ENCODE peak calls at places on chromosome 5, in ten cellular contexts. R, C, T, D, S, M, Z, H, P and W are unnamed samples.

GRCh38 chr5:180271205-180271604 is 20.7 kb downstream of the MAPK9 start:
- DNase-seq in R (no peak), C (no peak), T (no peak), D (peak), S (no peak), M (no peak), Z (no peak), H (no peak), P (no peak), W (no peak)

GRCh38 chr5:92775711-92776615 is 805.1 kb downstream of the NR2F1-AS1 start:
- DNase-seq in R (no peak), C (no peak), T (no peak), D (no peak), S (peak), M (no peak), Z (no peak), H (no peak), P (no peak), W (no peak)

GRCh38 chr5:146919304-146919703 is 40.7 kb upstream of the PPP2R2B start:
- DNase-seq in R (no peak), C (no peak), T (no peak), D (no peak), S (no peak), M (no peak), Z (no peak), H (no peak), P (no peak), W (no peak)

GRCh38 chr5:145345883-145346282 is 489.3 kb downstream of the PRELID2 start:
- DNase-seq in R (no peak), C (no peak), T (no peak), D (no peak), S (peak), M (no peak), Z (no peak), H (no peak), P (no peak), W (no peak)

GRCh38 chr5:176133289-176133870 is 104.8 kb upstream of the SIMC1 start:
- DNase-seq in R (no peak), C (peak), T (no peak), D (no peak), S (no peak), M (no peak), Z (no peak), H (no peak), P (no peak), W (no peak)

GRCh38 chr5:67901816-67902496 is 313.6 kb upstream of the PIK3R1 start:
- DNase-seq in R (no peak), C (no peak), T (no peak), D (no peak), S (no peak), M (no peak), Z (no peak), H (no peak), P (no peak), W (no peak)

GRCh38 chr5:93532370-93532769 is 48.6 kb downstream of the NR2F1-AS1 start:
- DNase-seq in R (no peak), C (peak), T (peak), D (peak), S (peak), M (no peak), Z (peak), H (peak), P (peak), W (peak)

GRCh38 chr5:149550608-149551226 is 522 bp downstream of the CSNK1A1 start:
- DNase-seq in R (no peak), C (peak), T (peak), D (no peak), S (no peak), M (no peak), Z (no peak), H (no peak), P (peak), W (peak)

GRCh38 chr5:76291305-76292077 is 111.6 kb upstream of the IQGAP2 start:
- DNase-seq in R (no peak), C (no peak), T (no peak), D (no peak), S (no peak), M (no peak), Z (no peak), H (no peak), P (no peak), W (no peak)

GRCh38 chr5:68087866-68088265 is 127.7 kb upstream of the PIK3R1 start:
- DNase-seq in R (no peak), C (no peak), T (no peak), D (no peak), S (no peak), M (no peak), Z (no peak), H (no peak), P (no peak), W (no peak)

GRCh38 chr5:103057208-103058130 is 62.5 kb downstream of the GIN1 start:
- DNase-seq in R (no peak), C (no peak), T (no peak), D (no peak), S (peak), M (no peak), Z (no peak), H (no peak), P (no peak), W (no peak)

GRCh38 chr5:55771175-55771655 is 33.4 kb downstream of the DDX4 start:
- DNase-seq in R (no peak), C (no peak), T (no peak), D (no peak), S (no peak), M (no peak), Z (no peak), H (no peak), P (no peak), W (no peak)

GRCh38 chr5:73256462-73257260 is 83.7 kb downstream of the TMEM174 start:
- DNase-seq in R (no peak), C (no peak), T (no peak), D (no peak), S (peak), M (no peak), Z (no peak), H (no peak), P (no peak), W (no peak)

GRCh38 chr5:141623197-141623596 is 4.4 kb upstream of the DIAPH1 start:
- DNase-seq in R (no peak), C (no peak), T (no peak), D (peak), S (no peak), M (peak), Z (no peak), H (no peak), P (no peak), W (no peak)

GRCh38 chr5:96391921-96392320 is 41.1 kb downstream of the PCSK1 start:
- DNase-seq in R (no peak), C (no peak), T (no peak), D (no peak), S (no peak), M (no peak), Z (no peak), H (no peak), P (no peak), W (no peak)

GRCh38 chr5:52007230-52007858 is 624.1 kb downstream of the ISL1 start:
- DNase-seq in R (no peak), C (peak), T (no peak), D (peak), S (peak), M (no peak), Z (peak), H (no peak), P (no peak), W (no peak)

GRCh38 chr5:56126487-56127179 is 106.5 kb downstream of the ANKRD55 start:
- DNase-seq in R (no peak), C (no peak), T (no peak), D (no peak), S (peak), M (no peak), Z (no peak), H (no peak), P (no peak), W (no peak)

GRCh38 chr5:78720997-78721396 is 72.4 kb upstream of the LHFPL2 start:
- DNase-seq in R (no peak), C (no peak), T (no peak), D (no peak), S (no peak), M (no peak), Z (no peak), H (no peak), P (no peak), W (no peak)

GRCh38 chr5:87103616-87104287 is 163.9 kb upstream of the RASA1 start:
- DNase-seq in R (no peak), C (no peak), T (no peak), D (no peak), S (no peak), M (no peak), Z (no peak), H (no peak), P (no peak), W (no peak)

GRCh38 chr5:25006734-25007133 is 362.0 kb upstream of the CDH10 start:
- DNase-seq in R (no peak), C (no peak), T (no peak), D (peak), S (no peak), M (no peak), Z (no peak), H (no peak), P (no peak), W (no peak)

GRCh38 chr5:132262882-132263547 is 5.5 kb downstream of the PDLIM4 start:
- DNase-seq in R (no peak), C (no peak), T (peak), D (no peak), S (no peak), M (no peak), Z (no peak), H (peak), P (no peak), W (no peak)

GRCh38 chr5:77301447-77301878 is 91.0 kb downstream of the PDE8B start:
- DNase-seq in R (no peak), C (no peak), T (no peak), D (no peak), S (peak), M (no peak), Z (no peak), H (no peak), P (no peak), W (no peak)

GRCh38 chr5:96177303-96177869 is 215.7 kb upstream of the ELL2 start:
- DNase-seq in R (no peak), C (no peak), T (no peak), D (no peak), S (peak), M (peak), Z (peak), H (no peak), P (no peak), W (no peak)

GRCh38 chr5:50749181-50749580 is 82.7 kb downstream of the PARP8 start:
- DNase-seq in R (no peak), C (no peak), T (no peak), D (no peak), S (no peak), M (no peak), Z (no peak), H (no peak), P (no peak), W (no peak)

GRCh38 chr5:172834570-172835245 is 657 bp downstream of the ERGIC1 start:
- DNase-seq in R (no peak), C (peak), T (no peak), D (peak), S (no peak), M (no peak), Z (peak), H (no peak), P (peak), W (no peak)

GRCh38 chr5:84623034-84623433 is 238.4 kb upstream of the EDIL3 start:
- DNase-seq in R (no peak), C (no peak), T (no peak), D (peak), S (no peak), M (no peak), Z (no peak), H (no peak), P (no peak), W (no peak)

GRCh38 chr5:168162464-168162863 is 129.0 kb upstream of the WWC1 start:
- DNase-seq in R (no peak), C (peak), T (no peak), D (no peak), S (no peak), M (no peak), Z (no peak), H (no peak), P (no peak), W (no peak)

GRCh38 chr5:172129174-172129764 is 58.8 kb downstream of the STK10 start:
- DNase-seq in R (peak), C (no peak), T (no peak), D (no peak), S (no peak), M (no peak), Z (no peak), H (no peak), P (no peak), W (no peak)

GRCh38 chr5:41252036-41252435 is 38.7 kb upstream of the C6 start:
- DNase-seq in R (no peak), C (no peak), T (no peak), D (no peak), S (peak), M (no peak), Z (no peak), H (no peak), P (no peak), W (no peak)

GRCh38 chr5:103582364-103582763 is 19.8 kb upstream of the NUDT12 start:
- DNase-seq in R (no peak), C (peak), T (no peak), D (peak), S (peak), M (peak), Z (peak), H (no peak), P (no peak), W (no peak)

GRCh38 chr5:151492729-151493128 is 45.3 kb downstream of the SLC36A1 start:
- DNase-seq in R (no peak), C (peak), T (no peak), D (peak), S (peak), M (no peak), Z (no peak), H (no peak), P (no peak), W (no peak)

GRCh38 chr5:53263151-53263550 is 153.6 kb upstream of the MOCS2 start:
- DNase-seq in R (no peak), C (no peak), T (no peak), D (no peak), S (no peak), M (no peak), Z (no peak), H (no peak), P (no peak), W (no peak)

GRCh38 chr5:167072225-167072624 is 1219.2 kb upstream of the WWC1 start:
- DNase-seq in R (no peak), C (peak), T (no peak), D (no peak), S (no peak), M (no peak), Z (no peak), H (no peak), P (no peak), W (no peak)

GRCh38 chr5:58261605-58262004 is 198.3 kb downstream of the PLK2 start:
- DNase-seq in R (no peak), C (no peak), T (no peak), D (no peak), S (peak), M (no peak), Z (no peak), H (no peak), P (no peak), W (no peak)

GRCh38 chr5:757931-758697 is 26.4 kb downstream of the ZDHHC11B start:
- DNase-seq in R (peak), C (no peak), T (no peak), D (no peak), S (no peak), M (no peak), Z (peak), H (peak), P (peak), W (no peak)

GRCh38 chr5:149666212-149666852 is 63.8 kb upstream of the PPARGC1B start:
- DNase-seq in R (no peak), C (peak), T (no peak), D (peak), S (peak), M (no peak), Z (no peak), H (no peak), P (peak), W (no peak)

GRCh38 chr5:96502247-96502646 is 69.2 kb upstream of the PCSK1 start:
- DNase-seq in R (no peak), C (no peak), T (no peak), D (no peak), S (no peak), M (no peak), Z (no peak), H (no peak), P (no peak), W (no peak)

GRCh38 chr5:170617519-170618218 is 113.8 kb downstream of the KCNIP1 start:
- DNase-seq in R (no peak), C (no peak), T (no peak), D (no peak), S (no peak), M (no peak), Z (no peak), H (no peak), P (no peak), W (no peak)

DNA sequence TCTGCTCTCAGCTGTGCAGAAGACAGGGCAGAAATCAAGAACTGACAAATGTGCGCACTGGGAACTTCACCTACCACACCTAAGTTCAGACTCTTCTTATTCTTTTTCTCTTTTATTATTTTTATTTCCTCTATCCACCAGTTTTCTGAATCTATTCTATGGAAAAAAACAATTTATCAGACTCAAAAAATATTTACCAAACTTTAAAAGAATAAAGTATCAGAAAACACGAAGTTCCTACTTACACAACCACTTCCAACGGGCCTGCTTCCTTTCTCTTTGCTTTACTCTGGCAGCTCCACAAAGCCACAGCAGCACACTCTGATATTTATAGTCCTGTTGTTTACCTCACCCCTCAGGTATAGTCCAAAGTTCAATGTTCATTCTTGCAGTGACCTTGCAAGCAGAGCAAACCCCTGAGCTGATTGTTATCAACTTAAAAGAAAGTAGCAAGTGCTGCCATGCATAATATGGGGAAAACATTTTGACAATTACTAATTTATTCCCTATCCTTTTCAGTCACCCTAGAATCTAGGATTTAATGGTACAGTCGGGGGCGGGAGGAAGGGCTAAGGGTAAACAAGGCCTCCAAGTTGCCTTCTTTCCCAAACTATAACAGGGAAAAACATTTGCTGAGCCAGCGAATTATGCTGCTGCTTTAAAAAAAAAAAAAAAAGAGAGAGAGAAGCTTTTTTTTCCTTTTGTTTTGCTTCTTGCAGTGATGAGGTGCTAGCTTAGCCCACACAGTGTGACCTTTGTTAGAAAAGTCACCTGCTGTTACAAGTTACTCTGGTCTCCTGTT is at the start of gene SELENOP:
- DNase-seq in R (no peak), C (peak), T (peak), D (peak), S (no peak), M (peak), Z (peak), H (peak), P (peak), W (peak)
- TF ChIP-seq POLR2A in R (peak), C (peak), T (peak), D (no peak), S (no peak), M (no peak), Z (peak), H (peak), P (peak), W (no peak)

GRCh38 chr5:157732130-157732783 is 1.0 kb downstream of the THG1L start:
- DNase-seq in R (no peak), C (no peak), T (no peak), D (no peak), S (no peak), M (no peak), Z (no peak), H (no peak), P (no peak), W (no peak)
- H3K4me3 ChIP-seq in R (peak), C (no peak), T (peak), D (peak), S (no peak), M (peak), Z (peak), H (peak), P (peak), W (no peak)

GRCh38 chr5:139474815-139475791 is 4.3 kb downstream of the SMIM33 start:
- DNase-seq in R (no peak), C (no peak), T (peak), D (peak), S (peak), M (no peak), Z (no peak), H (peak), P (peak), W (peak)
- TF ChIP-seq POLR2A in R (no peak), C (no peak), T (no peak), D (peak), S (no peak), M (no peak), Z (no peak), H (no peak), P (no peak), W (no peak)

GRCh38 chr5:164504141-164504772 is 998.8 kb downstream of the MAT2B start:
- DNase-seq in R (no peak), C (peak), T (peak), D (peak), S (peak), M (peak), Z (peak), H (no peak), P (no peak), W (no peak)
- H3K4me3 ChIP-seq in R (no peak), C (no peak), T (no peak), D (no peak), S (no peak), M (no peak), Z (no peak), H (no peak), P (no peak), W (no peak)

DNA sequence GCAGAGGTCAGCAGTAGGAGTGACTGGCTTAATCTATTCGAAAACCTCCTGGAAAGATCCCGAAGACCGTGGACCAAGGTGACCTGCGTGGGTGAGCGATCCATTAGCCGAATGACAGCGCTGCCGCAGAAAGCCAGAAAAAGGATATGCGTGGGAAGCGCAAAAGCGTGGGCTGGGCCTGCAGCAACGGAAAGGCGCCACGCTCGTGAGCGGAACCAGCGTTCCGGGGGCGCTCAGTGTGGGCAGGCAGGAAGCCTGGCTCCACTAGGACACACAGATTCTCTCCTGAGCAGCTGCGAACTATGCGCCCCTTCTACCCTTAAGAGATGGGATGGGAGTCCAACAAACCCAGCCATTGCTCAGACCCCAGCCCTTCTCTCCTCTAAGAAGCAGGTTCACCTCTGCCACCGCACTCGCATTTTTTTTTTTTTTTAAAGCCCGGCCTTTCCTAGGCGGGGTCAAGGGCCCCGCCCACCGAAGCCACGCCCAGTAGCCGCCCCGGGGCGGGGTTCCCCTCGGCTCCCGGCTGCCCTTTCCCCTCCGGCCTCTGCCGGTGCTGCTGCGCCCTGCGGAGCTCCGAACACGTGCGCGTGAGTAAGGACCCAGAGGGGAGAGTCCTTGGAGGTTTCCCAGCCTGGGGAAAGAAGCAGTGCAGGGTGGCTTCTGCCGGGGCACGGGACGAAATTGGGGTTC is 19.8 kb upstream of the MATR3 start:
- DNase-seq in R (peak), C (peak), T (peak), D (peak), S (peak), M (peak), Z (peak), H (peak), P (peak), W (peak)
- TF ChIP-seq POLR2A in R (no peak), C (peak), T (peak), D (peak), S (peak), M (peak), Z (peak), H (no peak), P (no peak), W (no peak)

GRCh38 chr5:59615272-59615671 is 278.3 kb downstream of the PDE4D start:
- DNase-seq in R (no peak), C (no peak), T (no peak), D (no peak), S (no peak), M (no peak), Z (no peak), H (no peak), P (no peak), W (no peak)
- H3K4me3 ChIP-seq in R (no peak), C (no peak), T (no peak), D (no peak), S (no peak), M (no peak), Z (no peak), H (no peak), P (no peak), W (no peak)